ENCODE peak calls at places on chromosomes 6 and 20, in four cellular contexts. One of them, this sample, is unnamed.

GRCh38 chr6:113015249-113015648 is 668.1 kb downstream of the RFPL4B start:
- DNase-seq in pancreas: no peak
- DNase-seq in breast epithelium: no peak
- DNase-seq in colonic mucosa: no peak
- DNase-seq in this sample: no peak

GRCh38 chr6:138691595-138692057 is 81.9 kb upstream of the CCDC28A start:
- DNase-seq in pancreas: no peak
- DNase-seq in breast epithelium: no peak
- DNase-seq in colonic mucosa: no peak
- DNase-seq in this sample: peak; percentile 22

GRCh38 chr6:1890071-1890470 is 280.4 kb downstream of the FOXC1 start:
- DNase-seq in pancreas: no peak
- DNase-seq in breast epithelium: no peak
- DNase-seq in colonic mucosa: no peak
- DNase-seq in this sample: no peak

GRCh38 chr20:5080384-5080877 is 39.3 kb downstream of the PCNA start:
- DNase-seq in pancreas: no peak
- DNase-seq in breast epithelium: no peak
- DNase-seq in colonic mucosa: no peak
- DNase-seq in this sample: peak; percentile 55

GRCh38 chr6:33575211-33575610 is 4.9 kb downstream of the BAK1 start:
- DNase-seq in pancreas: no peak
- DNase-seq in breast epithelium: no peak
- DNase-seq in colonic mucosa: no peak
- DNase-seq in this sample: no peak

GRCh38 chr6:157552956-157553485 is 172.0 kb downstream of the ZDHHC14 start:
- DNase-seq in pancreas: no peak
- DNase-seq in breast epithelium: no peak
- DNase-seq in colonic mucosa: no peak
- DNase-seq in this sample: no peak

GRCh38 chr6:158939255-158940170 is 60.5 kb downstream of the RSPH3 start:
- DNase-seq in pancreas: no peak
- DNase-seq in breast epithelium: no peak
- DNase-seq in colonic mucosa: peak; percentile 44
- DNase-seq in this sample: no peak

GRCh38 chr6:21601932-21602390 is 8.4 kb downstream of the SOX4 start:
- DNase-seq in pancreas: no peak
- DNase-seq in breast epithelium: no peak
- DNase-seq in colonic mucosa: no peak
- DNase-seq in this sample: no peak

GRCh38 chr20:43603124-43603523 is 12.4 kb downstream of the IFT52 start:
- DNase-seq in pancreas: no peak
- DNase-seq in breast epithelium: no peak
- DNase-seq in colonic mucosa: no peak
- DNase-seq in this sample: no peak

GRCh38 chr20:57166568-57167291 is 99.7 kb downstream of the BMP7 start:
- DNase-seq in pancreas: no peak
- DNase-seq in breast epithelium: no peak
- DNase-seq in colonic mucosa: no peak
- DNase-seq in this sample: no peak

GRCh38 chr6:71321344-71321743 is 32.7 kb downstream of the OGFRL1 start:
- DNase-seq in pancreas: peak; percentile 19
- DNase-seq in breast epithelium: no peak
- DNase-seq in colonic mucosa: no peak
- DNase-seq in this sample: no peak

GRCh38 chr20:44247131-44247571 is at the start of gene GDAP1L1:
- DNase-seq in pancreas: no peak
- DNase-seq in breast epithelium: no peak
- DNase-seq in colonic mucosa: no peak
- DNase-seq in this sample: no peak

GRCh38 chr20:25042531-25043498 is 15.1 kb downstream of the ACSS1 start:
- DNase-seq in pancreas: no peak
- DNase-seq in breast epithelium: no peak
- DNase-seq in colonic mucosa: peak; percentile 52
- DNase-seq in this sample: peak; percentile 81

GRCh38 chr20:1185781-1186334 is 1.1 kb upstream of the TMEM74B start:
- DNase-seq in pancreas: peak; percentile 32
- DNase-seq in breast epithelium: no peak
- DNase-seq in colonic mucosa: peak; percentile 45
- DNase-seq in this sample: peak; percentile 81

GRCh38 chr20:22567944-22568871 is 16.2 kb downstream of the FOXA2 start:
- DNase-seq in pancreas: peak; percentile 65
- DNase-seq in breast epithelium: no peak
- DNase-seq in colonic mucosa: no peak
- DNase-seq in this sample: no peak

GRCh38 chr6:48229849-48230248 is 118.9 kb upstream of the PTCHD4 start:
- DNase-seq in pancreas: no peak
- DNase-seq in breast epithelium: no peak
- DNase-seq in colonic mucosa: no peak
- DNase-seq in this sample: no peak

GRCh38 chr6:169933839-169934698 is 182.6 kb downstream of the ERMARD start:
- DNase-seq in pancreas: peak; percentile 94
- DNase-seq in breast epithelium: peak; percentile 76
- DNase-seq in colonic mucosa: peak; percentile 55
- DNase-seq in this sample: no peak

GRCh38 chr20:39571171-39571570 is 609.0 kb downstream of the DHX35 start:
- DNase-seq in pancreas: no peak
- DNase-seq in breast epithelium: no peak
- DNase-seq in colonic mucosa: no peak
- DNase-seq in this sample: no peak

GRCh38 chr20:34988176-34988540 is 32.5 kb downstream of the MYH7B start:
- DNase-seq in pancreas: no peak
- DNase-seq in breast epithelium: no peak
- DNase-seq in colonic mucosa: no peak
- DNase-seq in this sample: no peak

GRCh38 chr6:102853249-102853955 is 1459.9 kb downstream of the GRIK2 start:
- DNase-seq in pancreas: no peak
- DNase-seq in breast epithelium: no peak
- DNase-seq in colonic mucosa: no peak
- DNase-seq in this sample: no peak

GRCh38 chr20:37490670-37491350 is 30.2 kb upstream of the NNAT start:
- DNase-seq in pancreas: no peak
- DNase-seq in breast epithelium: no peak
- DNase-seq in colonic mucosa: no peak
- DNase-seq in this sample: no peak

GRCh38 chr6:167047554-167047953 is 48.4 kb downstream of the CEP43 start:
- DNase-seq in pancreas: no peak
- DNase-seq in breast epithelium: no peak
- DNase-seq in colonic mucosa: no peak
- DNase-seq in this sample: peak; percentile 89

GRCh38 chr6:79946773-79947190 is 571 bp downstream of the ELOVL4 start:
- DNase-seq in pancreas: no peak
- DNase-seq in breast epithelium: no peak
- DNase-seq in colonic mucosa: peak; percentile 26
- DNase-seq in this sample: no peak

GRCh38 chr20:9407805-9408421 is 106.5 kb upstream of the LAMP5 start:
- DNase-seq in pancreas: peak; percentile 79
- DNase-seq in breast epithelium: peak; percentile 53
- DNase-seq in colonic mucosa: peak; percentile 65
- DNase-seq in this sample: peak; percentile 36

GRCh38 chr20:46021361-46022359 is 7.4 kb upstream of the SLC12A5 start:
- DNase-seq in pancreas: peak; percentile 34
- DNase-seq in breast epithelium: no peak
- DNase-seq in colonic mucosa: peak; percentile 36
- DNase-seq in this sample: peak; percentile 63

GRCh38 chr6:87183687-87184086 is 28.3 kb downstream of the ZNF292 start:
- DNase-seq in pancreas: no peak
- DNase-seq in breast epithelium: no peak
- DNase-seq in colonic mucosa: no peak
- DNase-seq in this sample: no peak

GRCh38 chr6:119881416-119881815 is 531.9 kb upstream of the MAN1A1 start:
- DNase-seq in pancreas: no peak
- DNase-seq in breast epithelium: no peak
- DNase-seq in colonic mucosa: no peak
- DNase-seq in this sample: no peak

GRCh38 chr6:5998741-5999687 is 7.7 kb downstream of the NRN1 start:
- DNase-seq in pancreas: no peak
- DNase-seq in breast epithelium: no peak
- DNase-seq in colonic mucosa: peak; percentile 26
- DNase-seq in this sample: no peak

GRCh38 chr6:5996701-5997419 is 9.9 kb downstream of the NRN1 start:
- DNase-seq in pancreas: no peak
- DNase-seq in breast epithelium: no peak
- DNase-seq in colonic mucosa: no peak
- DNase-seq in this sample: no peak

GRCh38 chr6:5997420-5998093 is 9.2 kb downstream of the NRN1 start:
- DNase-seq in pancreas: no peak
- DNase-seq in breast epithelium: no peak
- DNase-seq in colonic mucosa: no peak
- DNase-seq in this sample: peak; percentile 56

GRCh38 chr6:5999688-6000608 is 6.8 kb downstream of the NRN1 start:
- DNase-seq in pancreas: no peak
- DNase-seq in breast epithelium: no peak
- DNase-seq in colonic mucosa: no peak
- DNase-seq in this sample: no peak

GRCh38 chr6:5998236-5998635 is 8.5 kb downstream of the NRN1 start:
- DNase-seq in pancreas: no peak
- DNase-seq in breast epithelium: no peak
- DNase-seq in colonic mucosa: no peak
- DNase-seq in this sample: no peak
- H3K27me3 ChIP-seq in pancreas: peaks cover 73% of the 10 kb centered on the region
- H3K27me3 ChIP-seq in breast epithelium: no peaks in the 10 kb centered on the region
- H3K27me3 ChIP-seq in colonic mucosa: peaks cover 98% of the 10 kb centered on the region
- H3K27me3 ChIP-seq in this sample: no peaks in the 10 kb centered on the region

GRCh38 chr6:17855381-17855780 is 132.1 kb downstream of the KIF13A start:
- DNase-seq in pancreas: no peak
- DNase-seq in breast epithelium: no peak
- DNase-seq in colonic mucosa: no peak
- DNase-seq in this sample: no peak

GRCh38 chr6:17851720-17852161 is 135.7 kb downstream of the KIF13A start:
- DNase-seq in pancreas: no peak
- DNase-seq in breast epithelium: no peak
- DNase-seq in colonic mucosa: no peak
- DNase-seq in this sample: no peak

GRCh38 chr6:17850281-17850680 is 137.2 kb downstream of the KIF13A start:
- DNase-seq in pancreas: no peak
- DNase-seq in breast epithelium: no peak
- DNase-seq in colonic mucosa: no peak
- DNase-seq in this sample: no peak

GRCh38 chr6:17851001-17851719 is 136.3 kb downstream of the KIF13A start:
- DNase-seq in pancreas: no peak
- DNase-seq in breast epithelium: no peak
- DNase-seq in colonic mucosa: no peak
- DNase-seq in this sample: no peak

GRCh38 chr6:17853533-17853932 is 133.9 kb downstream of the KIF13A start:
- DNase-seq in pancreas: no peak
- DNase-seq in breast epithelium: no peak
- DNase-seq in colonic mucosa: no peak
- DNase-seq in this sample: no peak
- H3K27me3 ChIP-seq in pancreas: no peaks in the 10 kb centered on the region
- H3K27me3 ChIP-seq in breast epithelium: no peaks in the 10 kb centered on the region
- H3K27me3 ChIP-seq in colonic mucosa: no peaks in the 10 kb centered on the region
- H3K27me3 ChIP-seq in this sample: no peaks in the 10 kb centered on the region

DNA sequence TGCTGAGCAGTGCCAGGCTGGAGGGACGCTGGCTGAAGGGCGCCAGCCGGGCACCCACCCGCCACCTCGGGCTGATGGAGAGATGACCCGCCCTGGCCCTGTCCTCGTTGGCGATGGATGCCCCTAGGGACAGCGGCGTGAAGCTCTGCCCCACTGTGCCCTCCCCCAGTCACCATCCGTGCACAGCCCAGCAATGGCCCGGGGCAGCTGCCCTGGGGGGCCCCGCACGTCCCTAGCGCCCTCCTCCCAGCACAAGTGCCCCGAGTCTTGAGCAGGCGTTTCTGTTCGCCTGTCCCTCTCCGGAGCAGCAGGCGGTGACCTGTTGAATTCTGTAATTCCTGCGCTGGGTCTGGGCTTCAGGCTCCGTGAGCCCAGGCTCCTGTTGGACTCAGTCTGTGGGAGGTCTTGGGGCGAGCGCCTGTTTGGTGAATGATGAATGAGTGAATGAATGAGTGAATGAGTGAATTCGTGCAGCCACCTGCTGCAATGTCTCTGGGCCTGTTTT is 36.8 kb upstream of the CHRNA4 start:
- DNase-seq in pancreas: no peak
- DNase-seq in breast epithelium: no peak
- DNase-seq in colonic mucosa: no peak
- DNase-seq in this sample: no peak
- H3K27me3 ChIP-seq in pancreas: no peaks in the 10 kb centered on the region
- H3K27me3 ChIP-seq in breast epithelium: no peaks in the 10 kb centered on the region
- H3K27me3 ChIP-seq in colonic mucosa: no peaks in the 10 kb centered on the region
- H3K27me3 ChIP-seq in this sample: no peaks in the 10 kb centered on the region

DNA sequence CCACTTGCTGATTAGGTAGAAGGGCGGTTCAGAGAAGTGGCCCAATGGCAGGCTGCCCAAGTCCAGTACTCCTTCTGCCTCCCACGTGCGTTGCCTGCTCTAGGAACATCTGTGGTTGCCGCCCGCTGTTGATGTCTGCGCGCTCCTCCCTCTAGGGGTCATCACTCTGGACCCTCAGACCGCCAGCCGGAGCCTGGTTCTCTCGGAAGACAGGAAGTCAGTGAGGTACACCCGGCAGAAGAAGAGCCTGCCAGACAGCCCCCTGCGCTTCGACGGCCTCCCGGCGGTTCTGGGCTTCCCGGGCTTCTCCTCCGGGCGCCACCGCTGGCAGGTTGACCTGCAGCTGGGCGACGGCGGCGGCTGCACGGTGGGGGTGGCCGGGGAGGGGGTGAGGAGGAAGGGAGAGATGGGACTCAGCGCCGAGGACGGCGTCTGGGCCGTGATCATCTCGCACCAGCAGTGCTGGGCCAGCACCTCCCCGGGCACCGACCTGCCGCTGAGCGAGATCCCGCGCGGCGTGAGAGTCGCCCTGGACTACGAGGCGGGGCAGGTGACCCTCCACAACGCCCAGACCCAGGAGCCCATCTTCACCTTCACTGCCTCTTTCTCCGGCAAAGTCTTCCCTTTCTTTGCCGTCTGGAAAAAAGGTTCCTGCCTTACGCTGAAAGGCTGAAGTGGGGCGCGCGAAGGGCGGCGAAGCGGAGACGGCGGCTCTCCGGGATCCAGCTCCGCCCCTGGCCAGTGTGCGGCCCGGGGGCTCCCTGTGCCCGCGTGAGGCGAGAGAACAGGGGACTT is 8.5 kb downstream of the TRIM15 start:
- DNase-seq in pancreas: no peak
- DNase-seq in breast epithelium: no peak
- DNase-seq in colonic mucosa: no peak
- DNase-seq in this sample: no peak
- H3K27me3 ChIP-seq in pancreas: peaks cover 10% of the 10 kb centered on the region
- H3K27me3 ChIP-seq in breast epithelium: no peaks in the 10 kb centered on the region
- H3K27me3 ChIP-seq in colonic mucosa: peaks cover 5% of the 10 kb centered on the region
- H3K27me3 ChIP-seq in this sample: no peaks in the 10 kb centered on the region

GRCh38 chr20:32965581-32966373 is 38.5 kb downstream of the SUN5 start:
- DNase-seq in pancreas: peak; percentile 5
- DNase-seq in breast epithelium: no peak
- DNase-seq in colonic mucosa: peak; percentile 16
- DNase-seq in this sample: peak; percentile 48
- H3K27me3 ChIP-seq in pancreas: no peaks in the 10 kb centered on the region
- H3K27me3 ChIP-seq in breast epithelium: no peaks in the 10 kb centered on the region
- H3K27me3 ChIP-seq in colonic mucosa: no peaks in the 10 kb centered on the region
- H3K27me3 ChIP-seq in this sample: no peaks in the 10 kb centered on the region

DNA sequence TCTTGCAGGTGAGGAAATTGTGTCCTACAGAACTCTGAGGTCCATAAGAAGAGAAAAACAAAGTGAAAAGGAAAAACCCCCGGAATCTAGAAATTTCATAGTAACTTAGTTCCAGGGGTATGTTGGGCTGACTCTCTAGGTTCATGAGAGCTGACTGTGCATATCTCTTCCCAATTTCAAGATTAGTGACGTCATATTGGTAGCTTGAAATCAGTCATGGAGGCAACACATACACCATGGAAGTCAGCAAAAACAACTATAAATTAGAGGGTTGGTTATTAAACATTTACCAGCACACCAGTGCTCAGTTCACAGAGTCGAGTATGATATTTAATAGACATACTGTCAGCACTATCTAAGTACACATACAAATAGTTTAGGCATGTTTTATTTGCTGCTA is 49.8 kb downstream of the PHACTR1 start:
- DNase-seq in pancreas: no peak
- DNase-seq in breast epithelium: no peak
- DNase-seq in colonic mucosa: no peak
- DNase-seq in this sample: no peak
- H3K27me3 ChIP-seq in pancreas: peaks cover 5% of the 10 kb centered on the region
- H3K27me3 ChIP-seq in breast epithelium: no peaks in the 10 kb centered on the region
- H3K27me3 ChIP-seq in colonic mucosa: no peaks in the 10 kb centered on the region
- H3K27me3 ChIP-seq in this sample: no peaks in the 10 kb centered on the region